ENCODE peak calls at places on chromosomes 7 and 10, in four cellular contexts. V, I, W and Y are unnamed samples.

GRCh38 chr7:106216517-106217088 is 68.2 kb downstream of the NAMPT start:
- DNase-seq in I (no peak), V (peak), W (peak), Y (peak)

GRCh38 chr10:79608505-79609375 is 2.0 kb upstream of the SFTPA1 start:
- DNase-seq in I (peak), V (no peak), W (peak), Y (peak)

GRCh38 chr10:115030483-115031200 is 62.5 kb upstream of the ATRNL1 start:
- DNase-seq in V (no peak), I (no peak), W (no peak), Y (no peak)

GRCh38 chr10:43217563-43218205 is 49.2 kb downstream of the RASGEF1A start:
- DNase-seq in V (no peak), I (no peak), W (no peak), Y (no peak)

GRCh38 chr7:90625051-90625450 is 28.9 kb downstream of the CDK14 start:
- DNase-seq in I (no peak), V (no peak), W (no peak), Y (no peak)

GRCh38 chr10:116385994-116386809 is 41.4 kb upstream of the PNLIPRP3 start:
- DNase-seq in W (no peak), V (no peak), I (peak), Y (peak)

GRCh38 chr7:77453531-77453930 is 37.4 kb upstream of the GSAP start:
- DNase-seq in W (no peak), V (no peak), I (no peak), Y (no peak)

GRCh38 chr7:33748793-33749192 is 156.5 kb upstream of the BMPER start:
- DNase-seq in W (no peak), V (no peak), I (no peak), Y (no peak)

GRCh38 chr10:87782721-87783120 is 35.3 kb downstream of the ATAD1 start:
- DNase-seq in V (no peak), W (no peak), I (no peak), Y (no peak)

GRCh38 chr10:119328222-119328621 is 120.9 kb downstream of the GRK5 start:
- DNase-seq in W (no peak), V (no peak), I (no peak), Y (no peak)

GRCh38 chr10:33476757-33477273 is 142.3 kb upstream of the NRP1 start:
- DNase-seq in V (no peak), W (no peak), I (no peak), Y (no peak)

GRCh38 chr7:8177109-8177933 is 84.6 kb downstream of the ICA1 start:
- DNase-seq in V (no peak), W (no peak), I (no peak), Y (no peak)

GRCh38 chr7:77368974-77369373 is 47.2 kb downstream of the GSAP start:
- DNase-seq in W (no peak), V (no peak), I (no peak), Y (no peak)

GRCh38 chr10:33965795-33966581 is 631.5 kb upstream of the NRP1 start:
- DNase-seq in V (no peak), W (no peak), I (no peak), Y (no peak)

GRCh38 chr10:119342017-119342734 is 134.8 kb downstream of the GRK5 start:
- DNase-seq in I (no peak), V (peak), W (peak), Y (no peak)

GRCh38 chr10:98425511-98426352 is 10.8 kb upstream of the PYROXD2 start:
- DNase-seq in V (no peak), W (peak), I (peak), Y (peak)

GRCh38 chr7:11127988-11128387 is 154.3 kb downstream of the PHF14 start:
- DNase-seq in V (no peak), W (no peak), I (no peak), Y (no peak)

GRCh38 chr7:98396768-98397167 is 4.1 kb downstream of the BAIAP2L1 start:
- DNase-seq in I (no peak), V (no peak), W (no peak), Y (no peak)

GRCh38 chr10:17989908-17990767 is 38.4 kb downstream of the SLC39A12 start:
- DNase-seq in I (no peak), W (no peak), V (no peak), Y (no peak)

GRCh38 chr10:3708830-3709229 is 76.2 kb downstream of the KLF6 start:
- DNase-seq in W (no peak), I (no peak), V (no peak), Y (no peak)

GRCh38 chr7:41996381-41997035 is 240.5 kb downstream of the GLI3 start:
- DNase-seq in W (no peak), V (no peak), I (no peak), Y (no peak)

GRCh38 chr10:72687035-72687434 is 4.9 kb upstream of the MCU start:
- DNase-seq in W (no peak), V (no peak), I (no peak), Y (peak)

GRCh38 chr10:79422178-79422892 is 23.1 kb downstream of the ZCCHC24 start:
- DNase-seq in W (no peak), V (peak), I (no peak), Y (no peak)

GRCh38 chr7:4066626-4067475 is 615.2 kb upstream of the FOXK1 start:
- DNase-seq in V (no peak), I (no peak), W (no peak), Y (no peak)

GRCh38 chr7:105589221-105590077 is 8.2 kb upstream of the EFCAB10 start:
- DNase-seq in V (peak), I (peak), W (peak), Y (peak)

GRCh38 chr7:116167177-116167576 is 43.2 kb upstream of the TES start:
- DNase-seq in W (no peak), V (no peak), I (no peak), Y (no peak)

GRCh38 chr7:141218941-141219340 is 145.1 kb downstream of the TMEM178B start:
- DNase-seq in V (no peak), W (no peak), I (no peak), Y (no peak)

GRCh38 chr10:72026251-72026650 is 62.1 kb downstream of the CHST3 start:
- DNase-seq in I (no peak), W (no peak), V (no peak), Y (no peak)

GRCh38 chr10:118692911-118693310 is 61.9 kb downstream of the CACUL1 start:
- DNase-seq in V (no peak), I (no peak), W (no peak), Y (no peak)

GRCh38 chr7:2269468-2270460 is 27.7 kb downstream of the NUDT1 start:
- DNase-seq in I (no peak), W (no peak), V (no peak), Y (no peak)

GRCh38 chr10:3471927-3472704 is 299.5 kb upstream of the PITRM1 start:
- DNase-seq in I (no peak), W (peak), V (no peak), Y (peak)

GRCh38 chr10:83545901-83546391 is 593.4 kb upstream of the GHITM start:
- DNase-seq in V (no peak), W (no peak), I (peak), Y (no peak)

GRCh38 chr10:17993361-17993760 is 41.6 kb downstream of the SLC39A12 start:
- DNase-seq in I (no peak), V (no peak), W (no peak), Y (no peak)

GRCh38 chr10:77111611-77112550 is 525.7 kb downstream of the KCNMA1 start:
- DNase-seq in I (peak), W (no peak), V (no peak), Y (peak)

GRCh38 chr7:102874966-102875365 is 37.8 kb upstream of the LRRC17 start:
- DNase-seq in V (no peak), I (no peak), W (no peak), Y (no peak)

GRCh38 chr10:14240253-14241189 is 90.2 kb downstream of the FRMD4A start:
- DNase-seq in I (peak), V (no peak), W (no peak), Y (no peak)

GRCh38 chr10:51876528-51876927 is 177.1 kb upstream of the CSTF2T start:
- DNase-seq in W (no peak), V (no peak), I (no peak), Y (no peak)

DNA sequence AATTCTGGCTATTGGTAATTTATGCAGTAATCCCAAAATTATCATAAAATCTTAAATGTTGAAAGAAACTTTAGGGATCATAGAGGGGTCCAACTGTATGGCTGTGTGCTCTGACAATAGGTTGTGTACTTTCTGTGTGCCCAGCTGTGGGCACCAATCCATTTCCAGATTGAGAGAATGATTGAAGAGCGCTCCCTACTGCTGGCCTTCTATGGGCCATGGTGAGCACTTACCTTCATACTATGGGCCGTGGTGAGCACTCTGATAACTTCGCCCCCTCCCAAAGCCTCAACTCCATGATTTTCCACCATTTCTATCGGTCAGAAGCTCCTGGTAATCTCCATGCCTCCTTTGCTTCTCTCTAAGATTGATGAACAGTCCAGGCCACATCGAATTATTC is 118.6 kb downstream of the STRA8 start:
- DNase-seq in W (no peak), I (no peak), V (no peak), Y (no peak)
- TF ChIP-seq CTCF in W (no peak), I (no peak), V (no peak), Y (no peak)

GRCh38 chr10:11699546-11700097 is 42.6 kb upstream of the ECHDC3 start:
- DNase-seq in V (no peak), I (no peak), W (no peak), Y (no peak)

GRCh38 chr10:11700539-11700938 is 41.6 kb upstream of the ECHDC3 start:
- DNase-seq in W (no peak), V (no peak), I (no peak), Y (no peak)

GRCh38 chr10:11701451-11702095 is 40.6 kb upstream of the ECHDC3 start:
- DNase-seq in V (no peak), I (no peak), W (no peak), Y (no peak)

GRCh38 chr10:11698691-11699545 is 43.3 kb upstream of the ECHDC3 start:
- DNase-seq in V (no peak), W (no peak), I (no peak), Y (no peak)

DNA sequence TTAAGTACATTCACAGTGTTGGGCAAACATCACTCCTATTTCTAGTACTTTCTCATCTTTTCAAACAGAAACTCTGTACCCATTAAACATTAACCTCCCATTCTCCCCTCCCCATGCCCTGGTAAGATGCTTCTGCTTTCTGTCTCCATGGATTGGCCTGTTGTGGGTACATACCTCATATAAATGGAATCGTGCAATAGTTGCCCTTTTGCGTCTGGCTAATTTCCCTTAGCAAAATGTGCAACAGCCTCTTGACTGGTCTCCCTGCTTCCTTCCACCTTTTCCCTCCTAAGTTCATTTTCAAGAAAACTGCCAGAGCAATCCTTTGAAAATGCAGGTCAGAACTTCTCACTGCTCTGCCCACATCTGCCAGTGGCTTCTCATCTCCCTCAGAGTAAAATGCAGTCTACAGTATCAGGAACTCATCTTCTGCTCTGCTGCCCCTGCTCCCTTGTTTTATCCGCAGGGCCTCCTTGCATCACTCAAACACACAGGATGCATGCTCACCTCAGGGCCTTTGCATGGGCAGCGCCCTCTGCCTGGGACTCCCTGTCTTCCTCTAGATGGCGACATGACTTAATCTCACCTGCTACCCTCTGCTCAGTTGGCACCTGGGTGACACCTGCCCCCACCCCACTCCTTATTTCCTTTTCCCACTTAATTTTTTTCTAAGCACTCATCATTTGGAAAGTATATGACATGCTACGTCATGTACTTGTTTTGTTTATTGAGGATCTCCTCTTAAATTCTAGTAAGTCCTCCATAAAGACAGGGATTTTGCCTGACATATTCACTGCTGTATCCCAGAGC is 44.3 kb upstream of the ECHDC3 start:
- DNase-seq in V (no peak), W (no peak), I (no peak), Y (no peak)
- TF ChIP-seq CTCF in V (no peak), W (no peak), I (no peak), Y (no peak)

GRCh38 chr7:92417913-92418312 is 29.4 kb upstream of the GATAD1 start:
- DNase-seq in V (no peak), I (no peak), W (no peak), Y (no peak)
- TF ChIP-seq CTCF in V (no peak), I (no peak), W (no peak), Y (no peak)

GRCh38 chr10:124632064-124632531 is 112.1 kb downstream of the FAM53B start:
- DNase-seq in V (no peak), W (no peak), I (peak), Y (no peak)
- TF ChIP-seq CTCF in V (peak), W (no peak), I (no peak), Y (no peak)

GRCh38 chr7:51021906-51022570 is 239.3 kb upstream of the GRB10 start:
- DNase-seq in V (no peak), I (no peak), W (no peak), Y (no peak)

GRCh38 chr7:51024867-51025266 is 242.2 kb upstream of the GRB10 start:
- DNase-seq in V (no peak), W (no peak), I (no peak), Y (no peak)

GRCh38 chr7:51025668-51026067 is 243.0 kb upstream of the GRB10 start:
- DNase-seq in W (no peak), V (no peak), I (no peak), Y (no peak)

GRCh38 chr7:51022821-51023220 is 240.1 kb upstream of the GRB10 start:
- DNase-seq in W (no peak), V (no peak), I (no peak), Y (no peak)

GRCh38 chr7:51023547-51023946 is 240.9 kb upstream of the GRB10 start:
- DNase-seq in I (no peak), V (no peak), W (no peak), Y (no peak)
- TF ChIP-seq CTCF in I (no peak), V (no peak), W (no peak), Y (no peak)

GRCh38 chr10:1454428-1454827 is 282.9 kb downstream of the ADARB2 start:
- DNase-seq in I (no peak), W (no peak), V (no peak), Y (no peak)

GRCh38 chr10:1451362-1451888 is 285.9 kb downstream of the ADARB2 start:
- DNase-seq in W (no peak), V (no peak), I (no peak), Y (no peak)

GRCh38 chr10:1448252-1448901 is 288.9 kb downstream of the ADARB2 start:
- DNase-seq in I (no peak), W (no peak), V (no peak), Y (peak)

GRCh38 chr10:1452777-1453176 is 284.5 kb downstream of the ADARB2 start:
- DNase-seq in W (no peak), V (no peak), I (no peak), Y (no peak)

GRCh38 chr10:1449806-1450205 is 287.5 kb downstream of the ADARB2 start:
- DNase-seq in V (no peak), W (no peak), I (no peak), Y (no peak)
- TF ChIP-seq CTCF in V (no peak), W (no peak), I (no peak), Y (no peak)

GRCh38 chr7:87886875-87887274 is 10.6 kb downstream of the DBF4 start:
- DNase-seq in V (no peak), W (no peak), I (no peak), Y (no peak)
- TF ChIP-seq CTCF in V (peak), W (peak), I (peak), Y (no peak)

GRCh38 chr10:132450466-132450824 is 53.4 kb downstream of the PWWP2B start:
- DNase-seq in I (no peak), V (no peak), W (peak), Y (no peak)
- TF ChIP-seq CTCF in I (no peak), V (no peak), W (no peak), Y (no peak)

GRCh38 chr7:52764502-52765169 is 270.8 kb upstream of the POM121L12 start:
- DNase-seq in W (no peak), I (no peak), V (no peak), Y (no peak)
- TF ChIP-seq CTCF in W (no peak), I (no peak), V (no peak), Y (no peak)

GRCh38 chr7:32088336-32088975 is 18.2 kb upstream of the PDE1C start:
- DNase-seq in W (no peak), I (no peak), V (no peak), Y (no peak)

GRCh38 chr7:32091608-32092210 is 21.5 kb upstream of the PDE1C start:
- DNase-seq in V (no peak), I (no peak), W (no peak), Y (no peak)

GRCh38 chr7:32092346-32092745 is 22.1 kb upstream of the PDE1C start:
- DNase-seq in W (no peak), V (no peak), I (no peak), Y (no peak)

GRCh38 chr7:32089256-32089655 is 19.0 kb upstream of the PDE1C start:
- DNase-seq in W (no peak), I (no peak), V (no peak), Y (no peak)

GRCh38 chr7:32089678-32090077 is 19.5 kb upstream of the PDE1C start:
- DNase-seq in W (no peak), V (no peak), I (no peak), Y (no peak)
- TF ChIP-seq CTCF in W (no peak), V (no peak), I (no peak), Y (no peak)